ENCODE peak calls at places on chromosomes 6 and 20, in four cellular contexts. A is GM19239; H is CD8-positive, alpha-beta T cell; V is astrocyte of the spinal cord. T is an unnamed sample.

GRCh38 chr6:30914854-30915590 is 984 bp downstream of the VARS2 start:
- DNase-seq in A (no peak), V (no peak), H (no peak), T (no peak)

GRCh38 chr20:20362774-20363435 is 5.0 kb upstream of the INSM1 start:
- DNase-seq in H (no peak), A (no peak), V (no peak), T (no peak)

GRCh38 chr6:137799950-137800568 is 67.0 kb upstream of the TNFAIP3 start:
- DNase-seq in H (peak; percentile 65), V (peak; percentile 60), A (no peak), T (peak; percentile 33)

GRCh38 chr20:51862796-51863195 is 60.5 kb upstream of the SALL4 start:
- DNase-seq in V (peak; percentile 31), H (no peak), A (no peak), T (no peak)

GRCh38 chr20:64261138-64261537 is 5.6 kb downstream of the PCMTD2 start:
- DNase-seq in A (no peak), V (peak; percentile 1), H (no peak), T (no peak)

GRCh38 chr20:25300496-25301170 is 52.7 kb downstream of the PYGB start:
- DNase-seq in H (no peak), V (peak; percentile 34), A (no peak), T (no peak)

GRCh38 chr20:57695012-57695411 is 14.8 kb downstream of the PMEPA1 start:
- DNase-seq in V (peak; percentile 53), A (no peak), H (no peak), T (no peak)

GRCh38 chr20:61969806-61970205 is 95.9 kb downstream of the TAF4 start:
- DNase-seq in V (no peak), H (no peak), A (no peak), T (no peak)